ENCODE peak calls at places on chromosomes 12 and 14, in five cellular contexts. One of them, this sample, is unnamed.

GRCh38 chr12:51592034-51592705 is 1.1 kb downstream of the SCN8A start:
- DNase-seq in AG10803: peak
- DNase-seq in left ventricle myocardium inferior: no peak
- DNase-seq in dorsolateral prefrontal cortex: no peak
- DNase-seq in NCI-H1092 treated with DMSO at 0.1 percent for 48 hours: peak
- DNase-seq in this sample: no peak

GRCh38 chr12:332581-333205 is 56.4 kb downstream of the KDM5A start:
- DNase-seq in NCI-H1092 treated with DMSO at 0.1 percent for 48 hours: no peak
- DNase-seq in dorsolateral prefrontal cortex: no peak
- DNase-seq in AG10803: no peak
- DNase-seq in left ventricle myocardium inferior: no peak
- DNase-seq in this sample: no peak

GRCh38 chr14:89933002-89933401 is 21.5 kb downstream of the EFCAB11 start:
- DNase-seq in dorsolateral prefrontal cortex: no peak
- DNase-seq in NCI-H1092 treated with DMSO at 0.1 percent for 48 hours: peak
- DNase-seq in left ventricle myocardium inferior: no peak
- DNase-seq in AG10803: no peak
- DNase-seq in this sample: no peak

GRCh38 chr12:113880337-113880736 is 85.8 kb downstream of the RBM19 start:
- DNase-seq in AG10803: no peak
- DNase-seq in dorsolateral prefrontal cortex: no peak
- DNase-seq in left ventricle myocardium inferior: no peak
- DNase-seq in NCI-H1092 treated with DMSO at 0.1 percent for 48 hours: peak
- DNase-seq in this sample: no peak

GRCh38 chr12:1488908-1489381 is 105.4 kb downstream of the FBXL14 start:
- DNase-seq in left ventricle myocardium inferior: no peak
- DNase-seq in AG10803: peak
- DNase-seq in dorsolateral prefrontal cortex: no peak
- DNase-seq in NCI-H1092 treated with DMSO at 0.1 percent for 48 hours: no peak
- DNase-seq in this sample: no peak

GRCh38 chr12:13962699-13963098 is 18.7 kb downstream of the GRIN2B start:
- DNase-seq in NCI-H1092 treated with DMSO at 0.1 percent for 48 hours: no peak
- DNase-seq in left ventricle myocardium inferior: no peak
- DNase-seq in dorsolateral prefrontal cortex: no peak
- DNase-seq in AG10803: no peak
- DNase-seq in this sample: peak

GRCh38 chr12:122187466-122187865 is 4.5 kb downstream of the LRRC43 start:
- DNase-seq in NCI-H1092 treated with DMSO at 0.1 percent for 48 hours: no peak
- DNase-seq in AG10803: no peak
- DNase-seq in dorsolateral prefrontal cortex: no peak
- DNase-seq in left ventricle myocardium inferior: no peak
- DNase-seq in this sample: no peak

GRCh38 chr12:119115296-119115905 is 63.3 kb upstream of the HSPB8 start:
- DNase-seq in dorsolateral prefrontal cortex: no peak
- DNase-seq in NCI-H1092 treated with DMSO at 0.1 percent for 48 hours: peak
- DNase-seq in AG10803: peak
- DNase-seq in left ventricle myocardium inferior: no peak
- DNase-seq in this sample: peak

GRCh38 chr12:52006726-52007157 is at the start of gene TAMALIN:
- DNase-seq in NCI-H1092 treated with DMSO at 0.1 percent for 48 hours: peak
- DNase-seq in AG10803: peak
- DNase-seq in left ventricle myocardium inferior: peak
- DNase-seq in dorsolateral prefrontal cortex: peak
- DNase-seq in this sample: peak

GRCh38 chr12:53231859-53232640 is at the start of gene RARG:
- DNase-seq in AG10803: peak
- DNase-seq in dorsolateral prefrontal cortex: no peak
- DNase-seq in left ventricle myocardium inferior: peak
- DNase-seq in NCI-H1092 treated with DMSO at 0.1 percent for 48 hours: no peak
- DNase-seq in this sample: no peak

GRCh38 chr12:12086331-12086730 is 15.6 kb downstream of the BCL2L14 start:
- DNase-seq in AG10803: no peak
- DNase-seq in left ventricle myocardium inferior: no peak
- DNase-seq in NCI-H1092 treated with DMSO at 0.1 percent for 48 hours: no peak
- DNase-seq in dorsolateral prefrontal cortex: no peak
- DNase-seq in this sample: peak

GRCh38 chr12:6377667-6377994 is 2.3 kb upstream of the SCNN1A start:
- DNase-seq in left ventricle myocardium inferior: no peak
- DNase-seq in NCI-H1092 treated with DMSO at 0.1 percent for 48 hours: no peak
- DNase-seq in dorsolateral prefrontal cortex: no peak
- DNase-seq in AG10803: no peak
- DNase-seq in this sample: no peak

GRCh38 chr12:80101126-80101525 is 1.8 kb downstream of the OTOGL start:
- DNase-seq in left ventricle myocardium inferior: no peak
- DNase-seq in NCI-H1092 treated with DMSO at 0.1 percent for 48 hours: no peak
- DNase-seq in AG10803: no peak
- DNase-seq in dorsolateral prefrontal cortex: no peak
- DNase-seq in this sample: no peak

GRCh38 chr12:121295746-121296617 is 527 bp downstream of the CAMKK2 start:
- DNase-seq in NCI-H1092 treated with DMSO at 0.1 percent for 48 hours: peak
- DNase-seq in AG10803: peak
- DNase-seq in dorsolateral prefrontal cortex: no peak
- DNase-seq in left ventricle myocardium inferior: peak
- DNase-seq in this sample: no peak

GRCh38 chr14:90574640-90575131 is 177.9 kb downstream of the CALM1 start:
- DNase-seq in AG10803: no peak
- DNase-seq in NCI-H1092 treated with DMSO at 0.1 percent for 48 hours: peak
- DNase-seq in dorsolateral prefrontal cortex: no peak
- DNase-seq in left ventricle myocardium inferior: peak
- DNase-seq in this sample: no peak

GRCh38 chr12:131830335-131831020 is 2.3 kb downstream of the MMP17 start:
- DNase-seq in AG10803: peak
- DNase-seq in left ventricle myocardium inferior: peak
- DNase-seq in dorsolateral prefrontal cortex: peak
- DNase-seq in NCI-H1092 treated with DMSO at 0.1 percent for 48 hours: peak
- DNase-seq in this sample: peak

GRCh38 chr12:47825239-47825639 is 5.5 kb upstream of the HDAC7 start:
- DNase-seq in left ventricle myocardium inferior: peak
- DNase-seq in NCI-H1092 treated with DMSO at 0.1 percent for 48 hours: no peak
- DNase-seq in AG10803: no peak
- DNase-seq in dorsolateral prefrontal cortex: no peak
- DNase-seq in this sample: no peak

This sample was measured in NCI-H1048.